ENCODE peak calls at places on chromosomes 16 and 17, in four cellular contexts. Q is left ventricle myocardium inferior, A is psoas muscle, T is endothelial cell. G is an unnamed sample.

GRCh38 chr16:3819741-3820724 is 60.5 kb downstream of the CREBBP start:
- DNase-seq in Q (no peak), A (no peak), T (no peak), G (no peak)

GRCh38 chr16:77963185-77964044 is 58.9 kb upstream of the CLEC3A start:
- DNase-seq in Q (no peak), A (no peak), T (no peak), G (peak; percentile 22)

GRCh38 chr17:60165976-60166375 is 16.2 kb downstream of the CA4 start:
- DNase-seq in Q (no peak), A (no peak), T (no peak), G (no peak)

GRCh38 chr16:56093055-56093454 is 98.2 kb upstream of the GNAO1 start:
- DNase-seq in Q (no peak), A (no peak), T (no peak), G (no peak)

GRCh38 chr17:70074991-70075390 is at the start of gene KCNJ16:
- DNase-seq in Q (no peak), A (no peak), T (no peak), G (no peak)

GRCh38 chr16:71436473-71436872 is 5.4 kb downstream of the TLE7 start:
- DNase-seq in Q (no peak), A (no peak), T (no peak), G (no peak)

GRCh38 chr17:72273301-72274056 is 152.7 kb downstream of the SOX9 start:
- DNase-seq in Q (no peak), A (no peak), T (no peak), G (no peak)

GRCh38 chr17:48729335-48730239 is 1.0 kb upstream of the HOXB13 start:
- DNase-seq in Q (no peak), A (no peak), T (no peak), G (no peak)

GRCh38 chr16:15879255-15879804 is 9.1 kb downstream of the CEP20 start:
- DNase-seq in Q (no peak), A (no peak), T (no peak), G (no peak)

GRCh38 chr17:65750678-65751077 is 189.2 kb upstream of the AXIN2 start:
- DNase-seq in Q (peak; percentile 73), A (peak; percentile 69), T (no peak), G (no peak)

GRCh38 chr17:19718613-19719364 is 2.4 kb upstream of the SLC47A2 start:
- DNase-seq in Q (no peak), A (peak; percentile 44), T (peak; percentile 29), G (no peak)

GRCh38 chr16:1614226-1615102 is 2.3 kb downstream of the CRAMP1 start:
- DNase-seq in Q (no peak), A (peak; percentile 68), T (peak; percentile 51), G (no peak)

GRCh38 chr16:85554114-85554790 is 58.9 kb upstream of the GSE1 start:
- DNase-seq in Q (peak; percentile 67), A (peak; percentile 66), T (no peak), G (peak; percentile 87)

GRCh38 chr16:22847690-22848089 is 33.7 kb downstream of the HS3ST2 start:
- DNase-seq in Q (no peak), A (no peak), T (no peak), G (no peak)

GRCh38 chr16:27315333-27316037 is 1.7 kb downstream of the IL4R start:
- DNase-seq in Q (peak; percentile 27), A (peak; percentile 60), T (no peak), G (no peak)

GRCh38 chr17:77638229-77638628 is 320.3 kb upstream of the TNRC6C start:
- DNase-seq in Q (no peak), A (no peak), T (no peak), G (no peak)

GRCh38 chr16:914453-914852 is 56.3 kb downstream of the LMF1 start:
- DNase-seq in Q (no peak), A (no peak), T (no peak), G (peak; percentile 26)

GRCh38 chr16:87657621-87658192 is 55.4 kb downstream of the JPH3 start:
- DNase-seq in Q (no peak), A (no peak), T (no peak), G (no peak)

GRCh38 chr17:70855401-70856054 is 686.2 kb downstream of the KCNJ2 start:
- DNase-seq in Q (no peak), A (no peak), T (no peak), G (no peak)

GRCh38 chr17:10651927-10652326 is 5.2 kb downstream of the MYH3 start:
- DNase-seq in Q (no peak), A (no peak), T (no peak), G (no peak)

GRCh38 chr16:29848420-29849297 is 14.4 kb downstream of the CDIPT start:
- DNase-seq in Q (peak; percentile 71), A (peak; percentile 91), T (peak; percentile 70), G (peak; percentile 22)

GRCh38 chr16:65410801-65411200 is 288.9 kb upstream of the CDH11 start:
- DNase-seq in Q (no peak), A (no peak), T (no peak), G (no peak)

GRCh38 chr17:53176629-53177028 is 646.1 kb upstream of the KIF2B start:
- DNase-seq in Q (no peak), A (no peak), T (no peak), G (no peak)

GRCh38 chr17:31495049-31495885 is 103.8 kb downstream of the RAB11FIP4 start:
- DNase-seq in Q (no peak), A (peak; percentile 20), T (no peak), G (no peak)

GRCh38 chr17:82520041-82520910 is 744 bp downstream of the FOXK2 start:
- DNase-seq in Q (peak; percentile 20), A (peak; percentile 68), T (peak; percentile 33), G (no peak)

GRCh38 chr16:28280881-28281836 is 11.2 kb upstream of the SBK1 start:
- DNase-seq in Q (no peak), A (no peak), T (no peak), G (no peak)

GRCh38 chr17:46193246-46193625 is at the start of gene KANSL1:
- DNase-seq in Q (peak; percentile 86), A (peak; percentile 97), T (peak; percentile 96), G (peak; percentile 61)

DNA sequence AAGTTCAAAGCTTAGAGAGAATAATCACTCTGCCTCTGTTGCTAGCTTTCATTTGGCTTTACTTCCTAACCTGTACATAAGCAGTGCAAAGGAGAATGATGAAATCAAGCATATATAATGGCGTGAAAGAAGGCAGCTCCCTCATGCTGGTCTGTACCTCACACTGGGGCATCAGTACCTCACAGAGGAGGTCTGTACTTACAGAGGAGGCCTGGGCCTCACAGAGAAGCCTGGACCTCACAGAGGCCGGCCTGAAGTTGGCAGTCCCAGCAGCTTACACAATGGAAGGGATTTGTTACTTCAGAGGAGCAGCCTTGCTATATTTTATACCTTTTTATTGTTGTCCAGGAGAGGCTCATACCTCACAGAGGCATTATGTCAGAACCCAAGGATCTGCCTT is 53.2 kb upstream of the MSI2 start:
- DNase-seq in Q (no peak), A (no peak), T (no peak), G (no peak)
- TF ChIP-seq CTCF in Q (no peak), A (no peak), T (no peak), G (no peak)

DNA sequence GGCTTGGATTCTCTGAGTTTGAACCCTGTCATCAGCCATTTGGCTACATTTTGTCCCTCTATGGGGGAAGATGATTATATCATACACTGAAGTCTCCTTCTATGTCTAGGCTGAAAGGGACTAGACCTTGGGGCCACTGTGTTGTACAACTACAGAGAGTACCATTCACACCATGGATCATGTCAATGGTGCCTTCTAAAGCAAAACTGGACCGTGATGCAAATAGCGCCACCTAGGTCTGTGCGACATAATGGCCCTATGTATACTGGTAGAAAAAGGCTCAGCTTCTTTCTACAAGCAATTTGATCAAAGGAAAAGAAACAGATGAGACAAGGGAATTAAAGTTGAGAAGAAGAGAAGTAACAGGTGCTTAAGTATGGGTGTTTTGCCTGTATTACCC is 100.7 kb downstream of the LYRM1 start:
- DNase-seq in Q (no peak), A (no peak), T (peak; percentile 22), G (no peak)
- TF ChIP-seq CTCF in Q (peak; percentile 50), A (peak; percentile 21), T (peak; percentile 50), G (peak; percentile 62)

DNA sequence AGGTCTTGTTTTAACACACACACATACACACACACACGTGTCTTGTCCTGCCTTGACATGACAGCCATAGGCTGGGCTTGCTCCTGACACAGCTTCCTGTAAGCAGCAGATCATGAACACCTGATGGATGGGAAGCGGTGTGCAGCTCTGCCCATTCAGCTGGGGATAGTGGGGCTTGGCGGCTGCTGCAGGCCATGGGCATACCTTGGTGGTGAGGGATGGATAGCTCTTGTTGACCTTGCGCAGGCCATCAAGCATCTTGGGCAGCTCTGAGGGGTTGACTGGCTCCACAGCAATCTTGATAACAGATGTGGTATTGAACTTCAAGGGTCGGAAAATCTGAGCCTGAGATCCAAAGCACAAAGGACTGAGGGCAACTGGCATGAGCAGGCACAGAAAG is 12.0 kb downstream of the HIGD1B start:
- DNase-seq in Q (no peak), A (no peak), T (no peak), G (no peak)
- TF ChIP-seq CTCF in Q (no peak), A (no peak), T (no peak), G (no peak)

DNA sequence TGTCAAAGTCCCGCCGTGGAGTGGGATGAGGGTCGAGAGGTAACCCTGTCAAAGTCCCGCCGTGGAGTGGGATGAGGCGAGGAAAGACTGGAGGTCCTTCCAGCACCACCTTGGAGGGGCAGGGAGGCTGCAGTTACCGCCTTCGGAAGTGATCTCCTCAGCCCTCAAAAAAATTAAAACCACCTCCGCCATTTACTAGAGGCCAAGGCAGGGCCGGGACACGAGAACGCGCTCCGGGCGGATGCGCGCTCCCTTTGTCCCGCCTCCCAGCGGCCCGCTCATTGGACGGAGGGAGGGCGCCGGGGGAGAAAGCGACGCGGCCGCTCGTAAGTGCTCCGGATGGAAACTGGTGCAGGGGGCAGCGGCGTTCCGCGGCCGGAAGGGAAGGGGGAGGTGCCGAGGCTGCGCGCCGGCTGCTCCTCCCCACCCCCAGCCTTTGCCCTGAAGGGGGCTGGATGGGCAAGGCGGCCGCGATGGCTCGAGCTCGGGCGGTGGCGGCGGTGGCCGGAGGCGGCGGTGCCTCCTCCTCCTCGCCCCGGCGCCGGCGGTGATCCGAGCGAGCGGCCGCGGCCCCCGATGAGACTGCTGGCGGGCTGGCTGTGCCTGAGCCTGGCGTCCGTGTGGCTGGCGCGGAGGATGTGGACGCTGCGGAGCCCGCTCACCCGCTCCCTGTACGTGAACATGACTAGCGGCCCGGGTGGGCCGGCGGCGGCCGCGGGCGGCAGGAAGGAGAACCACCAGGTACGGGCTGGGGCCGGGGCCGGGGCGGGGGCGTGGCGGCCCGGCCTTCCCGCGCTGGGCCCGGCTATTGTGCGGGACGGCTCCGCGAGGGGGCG is at the start of gene METTL9:
- DNase-seq in Q (peak; percentile 95), A (peak; percentile 97), T (peak; percentile 94), G (peak; percentile 76)
- TF ChIP-seq CTCF in Q (peak; percentile 18), A (no peak), T (no peak), G (no peak)

DNA sequence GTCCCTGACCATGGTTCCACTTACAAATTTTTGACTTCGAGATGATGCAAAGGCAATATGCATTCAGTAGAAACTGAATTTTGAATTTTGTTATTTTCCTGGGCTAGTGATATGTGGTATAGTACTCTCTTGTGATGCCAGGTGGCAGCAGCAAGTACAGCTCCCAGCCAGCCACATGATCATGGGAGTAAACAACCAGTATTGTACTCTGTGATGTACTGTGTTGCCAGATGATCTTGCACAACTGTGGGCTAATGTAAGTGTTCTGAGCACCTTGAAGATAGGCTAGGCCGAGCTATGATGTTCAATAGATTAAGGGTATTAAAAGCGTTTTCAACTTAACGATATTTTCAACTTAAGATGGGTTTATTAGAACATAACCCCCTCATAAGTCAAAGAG is 250.8 kb downstream of the STX8 start:
- DNase-seq in Q (no peak), A (no peak), T (no peak), G (no peak)
- TF ChIP-seq CTCF in Q (no peak), A (no peak), T (no peak), G (no peak)